ENCODE peak calls at places on chromosomes 13 and 19, in seven cellular contexts. F is adrenal gland, A is WERI-Rb-1, T is HCT116, J is fibroblast of lung, R is fibroblast of pulmonary artery, C is AG04449. U is an unnamed sample.

GRCh38 chr19:50896591-50897190 is 14.5 kb downstream of the KLK4 start:
- DNase-seq in R (peak; percentile 25), C (no peak), A (peak; percentile 51), F (peak; percentile 89), J (peak; percentile 12), T (peak; percentile 60), U (peak; percentile 70)

GRCh38 chr19:38057954-38058690 is 151.1 kb downstream of the SIPA1L3 start:
- DNase-seq in C (no peak), T (no peak), J (no peak), A (peak; percentile 85), R (no peak), F (no peak), U (no peak)

GRCh38 chr13:40982772-40983171 is 36.3 kb downstream of the ELF1 start:
- DNase-seq in F (no peak), C (no peak), T (no peak), A (no peak), R (peak; percentile 96), J (peak; percentile 67), U (no peak)

GRCh38 chr13:50222569-50223332 is 207.5 kb downstream of the KCNRG start:
- DNase-seq in J (peak; percentile 77), A (no peak), C (no peak), R (peak; percentile 90), F (peak; percentile 61), T (no peak), U (no peak)

GRCh38 chr13:99471231-99472202 is 29.8 kb upstream of the TM9SF2 start:
- DNase-seq in R (peak; percentile 54), A (no peak), T (no peak), J (peak; percentile 6), F (no peak), C (no peak), U (no peak)

GRCh38 chr19:42388851-42389489 is 1.1 kb downstream of the CNFN start:
- DNase-seq in J (no peak), F (no peak), R (no peak), A (no peak), T (no peak), C (no peak), U (no peak)

GRCh38 chr13:94950303-94950702 is 238.0 kb upstream of the SOX21 start:
- DNase-seq in J (no peak), T (no peak), A (peak; percentile 59), R (peak; percentile 16), C (no peak), F (no peak), U (no peak)

GRCh38 chr19:16268676-16269319 is 55.8 kb upstream of the KLF2 start:
- DNase-seq in T (no peak), A (no peak), R (no peak), J (no peak), C (no peak), F (no peak), U (no peak)

GRCh38 chr13:22690756-22691155 is 490.0 kb upstream of the SGCG start:
- DNase-seq in A (no peak), F (no peak), J (no peak), T (no peak), R (no peak), C (no peak), U (no peak)

GRCh38 chr19:48135411-48135810 is 24.8 kb upstream of the PLA2G4C start:
- DNase-seq in C (no peak), J (no peak), R (no peak), T (no peak), F (no peak), A (no peak), U (no peak)

GRCh38 chr13:26280822-26281221 is 26.9 kb downstream of the CDK8 start:
- DNase-seq in R (peak; percentile 29), C (no peak), F (peak; percentile 42), J (peak; percentile 28), T (no peak), A (no peak), U (no peak)

GRCh38 chr13:27194895-27195764 is 23.5 kb upstream of the USP12 start:
- DNase-seq in T (peak; percentile 96), J (peak; percentile 96), R (peak; percentile 95), A (no peak), C (no peak), F (no peak), U (peak; percentile 95)

GRCh38 chr13:99855516-99855915 is 116.1 kb downstream of the ZIC5 start:
- DNase-seq in T (no peak), R (no peak), A (no peak), F (no peak), C (no peak), J (no peak), U (no peak)

GRCh38 chr13:87582399-87582798 is 88.8 kb upstream of the SLITRK5 start:
- DNase-seq in J (no peak), C (no peak), T (no peak), A (no peak), R (no peak), F (no peak), U (no peak)

GRCh38 chr19:1045247-1045603 is 5.3 kb downstream of the ABCA7 start:
- DNase-seq in J (no peak), R (no peak), C (no peak), F (no peak), A (peak; percentile 80), T (peak; percentile 95), U (no peak)

GRCh38 chr19:39177736-39178135 is 19.0 kb upstream of the NCCRP1 start:
- DNase-seq in F (no peak), J (no peak), T (no peak), A (no peak), R (no peak), C (no peak), U (no peak)

GRCh38 chr19:15144046-15144646 is 36.9 kb downstream of the SYDE1 start:
- DNase-seq in F (no peak), T (no peak), J (peak; percentile 27), A (no peak), R (peak; percentile 49), C (no peak), U (no peak)

GRCh38 chr19:43725468-43725867 is 9.6 kb downstream of the IRGC start:
- DNase-seq in T (no peak), A (no peak), J (no peak), F (peak; percentile 48), R (peak; percentile 13), C (no peak), U (no peak)

GRCh38 chr19:38729653-38730469 is 14.4 kb downstream of the CAPN12 start:
- DNase-seq in C (no peak), A (peak; percentile 88), J (peak; percentile 47), R (peak; percentile 57), F (peak; percentile 83), T (peak; percentile 24), U (no peak)

GRCh38 chr19:18091217-18091608 is 4.5 kb upstream of the IL12RB1 start:
- DNase-seq in F (peak; percentile 49), J (no peak), R (no peak), A (no peak), C (no peak), T (no peak), U (no peak)

GRCh38 chr19:15397782-15398181 is 18.2 kb upstream of the AKAP8 start:
- DNase-seq in A (no peak), J (no peak), F (no peak), T (no peak), C (no peak), R (no peak), U (no peak)

GRCh38 chr19:36051637-36052036 is 2.4 kb downstream of the THAP8 start:
- DNase-seq in J (no peak), A (no peak), C (no peak), F (no peak), R (no peak), T (no peak), U (no peak)

GRCh38 chr13:60018536-60018935 is 145.2 kb downstream of the DIAPH3 start:
- DNase-seq in T (no peak), C (no peak), J (no peak), F (no peak), A (no peak), R (peak; percentile 21), U (no peak)

GRCh38 chr19:7294571-7295212 is 478 bp upstream of the INSR start:
- DNase-seq in J (peak; percentile 34), F (peak; percentile 74), A (peak; percentile 91), R (peak; percentile 50), T (peak; percentile 75), C (no peak), U (no peak)

GRCh38 chr19:46718157-46718933 is 1.4 kb upstream of the PRKD2 start:
- DNase-seq in A (peak; percentile 36), J (no peak), R (peak; percentile 34), C (no peak), F (no peak), T (no peak), U (no peak)

GRCh38 chr19:11296264-11296663 is 304 bp downstream of the TSPAN16 start:
- DNase-seq in R (peak; percentile 67), J (no peak), C (no peak), A (no peak), T (no peak), F (no peak), U (no peak)

GRCh38 chr13:51772105-51772455 is 31.9 kb downstream of the DHRS12 start:
- DNase-seq in C (no peak), A (no peak), F (no peak), T (no peak), R (no peak), J (no peak), U (no peak)
- H3K4me3 ChIP-seq in C (no peak overlapping the region), A (no peak overlapping the region), F (no peak overlapping the region), T (no peak overlapping the region), R (no peak overlapping the region), J (no peak overlapping the region), U (no peak overlapping the region)

GRCh38 chr19:4457654-4458406 is at the start of gene UBXN6:
- DNase-seq in A (peak; percentile 97), F (peak; percentile 99), J (peak; percentile 99), R (peak; percentile 99), T (peak; percentile 92), C (peak; percentile 93), U (peak; percentile 73)
- TF ChIP-seq CTCF in A (no peak), F (no peak), J (no peak), R (no peak), T (no peak), C (no peak), U (no peak)

GRCh38 chr13:21074601-21075302 is 13.4 kb upstream of the LATS2 start:
- DNase-seq in R (no peak), J (no peak), T (no peak), A (no peak), C (no peak), F (no peak), U (no peak)
- H3K4me3 ChIP-seq in R (no peak overlapping the region), J (peak overlapping the region; percentile 54), T (no peak overlapping the region), A (no peak overlapping the region), C (no peak overlapping the region), F (no peak overlapping the region), U (no peak overlapping the region)

GRCh38 chr13:20271441-20271840 is 39.3 kb upstream of the GJB6 start:
- DNase-seq in A (no peak), R (no peak), F (no peak), C (no peak), J (no peak), T (no peak), U (no peak)

GRCh38 chr13:20272104-20272503 is 40.0 kb upstream of the GJB6 start:
- DNase-seq in R (no peak), T (no peak), J (no peak), F (no peak), A (no peak), C (no peak), U (no peak)

GRCh38 chr13:20270163-20270865 is 38.2 kb upstream of the GJB6 start:
- DNase-seq in R (peak; percentile 10), C (no peak), F (no peak), J (peak; percentile 50), A (no peak), T (no peak), U (no peak)

GRCh38 chr13:20272571-20273171 is 40.6 kb upstream of the GJB6 start:
- DNase-seq in A (no peak), C (no peak), F (no peak), J (no peak), R (no peak), T (no peak), U (no peak)

GRCh38 chr13:20274466-20274865 is 42.3 kb upstream of the GJB6 start:
- DNase-seq in A (no peak), F (no peak), T (no peak), C (no peak), J (no peak), R (no peak), U (no peak)
- TF ChIP-seq CTCF in A (no peak), F (no peak), T (no peak), C (no peak), J (no peak), R (no peak), U (no peak)